ENCODE peak calls at places on chromosomes 13 and 19, in five cellular contexts. N, D, O, W and L are unnamed samples.

GRCh38 chr19:391199-391557 is 17.8 kb downstream of the C2CD4C start:
- DNase-seq in N (no peak), D (no peak), O (no peak), W (no peak), L (no peak)

GRCh38 chr13:25175026-25175425 is 2.9 kb upstream of the AMER2 start:
- DNase-seq in N (no peak), D (no peak), O (no peak), W (no peak), L (no peak)

GRCh38 chr19:10132848-10133350 is 13.2 kb upstream of the EIF3G start:
- DNase-seq in N (no peak), D (no peak), O (no peak), W (no peak), L (no peak)

GRCh38 chr13:76790519-76791289 is 95.5 kb downstream of the KCTD12 start:
- DNase-seq in N (no peak), D (no peak), O (no peak), W (no peak), L (no peak)

GRCh38 chr13:79475569-79475968 is 5.4 kb upstream of the NDFIP2 start:
- DNase-seq in N (no peak), D (no peak), O (no peak), W (no peak), L (no peak)

GRCh38 chr13:58531614-58532013 is 900.1 kb downstream of the PCDH17 start:
- DNase-seq in N (no peak), D (peak), O (no peak), W (no peak), L (no peak)

GRCh38 chr13:110099922-110100321 is 207.0 kb downstream of the COL4A1 start:
- DNase-seq in N (no peak), D (no peak), O (no peak), W (no peak), L (no peak)

GRCh38 chr13:47175172-47175806 is 278.4 kb upstream of the HTR2A start:
- DNase-seq in N (no peak), D (no peak), O (no peak), W (no peak), L (no peak)

GRCh38 chr19:43618921-43619261 is 538 bp downstream of the ZNF428 start:
- DNase-seq in N (no peak), D (peak), O (no peak), W (no peak), L (no peak)

GRCh38 chr13:44780586-44781280 is 204.6 kb upstream of the TSC22D1 start:
- DNase-seq in N (no peak), D (no peak), O (no peak), W (no peak), L (no peak)